ENCODE peak calls at places on chromosomes 4 and X, in nine cellular contexts. B is activated B cell treated with CpG ODN at 0.5 μM for 24 hours, L is OCI-LY7, C is HFF-Myc, S is GM12878, R is GM12865, O is coronary artery, Y is progenitor cell of endocrine pancreas, X is tibial artery. Z is an unnamed sample.

GRCh38 chr4:96016615-96017299 is 176.9 kb downstream of the PDHA2 start:
- DNase-seq in B (no peak), L (no peak), C (no peak), S (no peak), R (peak), O (no peak), Y (no peak), X (no peak), Z (no peak)

GRCh38 chrX:69493193-69493592 is 10.9 kb upstream of the NALF2 start:
- DNase-seq in B (no peak), L (peak), C (no peak), S (no peak), R (peak), O (no peak), Y (peak), X (no peak), Z (no peak)

GRCh38 chr4:106809083-106809482 is 227.0 kb downstream of the DKK2 start:
- DNase-seq in B (no peak), L (no peak), C (peak), S (no peak), R (peak), O (no peak), Y (no peak), X (no peak), Z (no peak)

GRCh38 chr4:142121448-142121847 is 485.1 kb downstream of the IL15 start:
- DNase-seq in B (no peak), L (no peak), C (no peak), S (no peak), R (no peak), O (no peak), Y (no peak), X (no peak), Z (no peak)

GRCh38 chrX:111039606-111040005 is 56.4 kb upstream of the PAK3 start:
- DNase-seq in B (no peak), L (no peak), C (no peak), S (no peak), R (no peak), O (no peak), Y (no peak), X (no peak), Z (no peak)

GRCh38 chrX:1389181-1389992 is 2.5 kb downstream of the SLC25A6 start:
- DNase-seq in B (peak), L (no peak), C (no peak), S (no peak), R (no peak), O (no peak), Y (no peak), X (peak), Z (peak)

GRCh38 chrX:149259241-149259640 is 245.9 kb downstream of the IDS start:
- DNase-seq in B (no peak), L (no peak), C (no peak), S (no peak), R (no peak), O (no peak), Y (no peak), X (no peak), Z (no peak)

GRCh38 chrX:17591741-17592110 is 145.6 kb upstream of the SCML1 start:
- DNase-seq in B (no peak), L (no peak), C (no peak), S (no peak), R (peak), O (no peak), Y (no peak), X (no peak), Z (no peak)

GRCh38 chrX:8783100-8784098 is 17.8 kb downstream of the FAM9A start:
- DNase-seq in B (no peak), L (no peak), C (no peak), S (no peak), R (peak), O (no peak), Y (no peak), X (no peak), Z (no peak)

GRCh38 chr4:170854097-170854496 is 764.3 kb upstream of the AADAT start:
- DNase-seq in B (no peak), L (no peak), C (no peak), S (no peak), R (no peak), O (no peak), Y (no peak), X (no peak), Z (no peak)

GRCh38 chr4:136742330-136742729 is 790.0 kb downstream of the PCDH18 start:
- DNase-seq in B (no peak), L (no peak), C (no peak), S (no peak), R (no peak), O (no peak), Y (no peak), X (no peak), Z (no peak)

GRCh38 chr4:1010522-1011021 is 854 bp upstream of the FGFRL1 start:
- DNase-seq in B (peak), L (peak), C (no peak), S (no peak), R (peak), O (peak), Y (no peak), X (peak), Z (peak)

GRCh38 chr4:1011022-1011694 is at the start of gene FGFRL1:
- DNase-seq in B (peak), L (peak), C (peak), S (no peak), R (peak), O (peak), Y (peak), X (peak), Z (peak)

GRCh38 chr4:1008840-1009646 is 2.4 kb upstream of the FGFRL1 start:
- DNase-seq in B (peak), L (peak), C (no peak), S (no peak), R (peak), O (no peak), Y (no peak), X (peak), Z (no peak)

GRCh38 chr4:1012031-1012739 is 759 bp downstream of the FGFRL1 start:
- DNase-seq in B (no peak), L (peak), C (no peak), S (no peak), R (no peak), O (no peak), Y (no peak), X (no peak), Z (no peak)

GRCh38 chr4:1009647-1010521 is 1.5 kb upstream of the FGFRL1 start:
- DNase-seq in B (peak), L (peak), C (no peak), S (no peak), R (peak), O (peak), Y (peak), X (peak), Z (peak)
- TF ChIP-seq CTCF in B (no peak), L (no peak), C (no peak), S (no peak), R (peak), O (no peak), Y (no peak), X (peak), Z (peak)

GRCh38 chrX:50726296-50726695 is 87.7 kb downstream of the SHROOM4 start:
- DNase-seq in B (no peak), L (no peak), C (no peak), S (no peak), R (no peak), O (no peak), Y (no peak), X (no peak), Z (no peak)
- TF ChIP-seq CTCF in B (no peak), L (no peak), C (no peak), S (no peak), R (no peak), O (no peak), Y (no peak), X (no peak), Z (no peak)

DNA sequence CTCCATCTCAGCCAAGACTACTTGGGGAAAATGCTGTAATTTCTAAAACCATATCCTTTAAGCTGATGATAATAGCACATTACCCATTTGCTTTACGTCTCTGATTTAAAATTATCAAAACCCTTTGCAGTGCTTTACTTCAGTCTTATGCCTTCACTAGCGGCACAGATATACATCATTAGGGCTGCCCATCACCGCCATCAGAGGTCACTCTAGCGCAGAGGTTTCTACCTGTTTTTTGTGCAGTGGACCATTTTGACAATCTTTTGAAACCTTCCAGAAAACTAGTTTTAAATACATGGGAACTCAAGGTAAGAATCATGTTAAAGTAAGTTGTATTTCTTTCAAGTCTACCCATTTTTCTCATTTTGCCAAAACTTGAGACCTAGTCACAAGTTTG is 592.5 kb downstream of the PPARGC1A start:
- DNase-seq in B (no peak), L (peak), C (no peak), S (no peak), R (no peak), O (no peak), Y (no peak), X (no peak), Z (no peak)
- TF ChIP-seq CTCF in B (no peak), L (peak), C (no peak), S (no peak), R (no peak), O (no peak), Y (no peak), X (no peak), Z (no peak)

GRCh38 chr4:138062929-138063328 is 179.2 kb downstream of the SLC7A11 start:
- DNase-seq in B (no peak), L (no peak), C (no peak), S (no peak), R (no peak), O (no peak), Y (no peak), X (no peak), Z (no peak)
- TF ChIP-seq CTCF in B (no peak), L (peak), C (peak), S (no peak), R (no peak), O (no peak), Y (no peak), X (no peak), Z (no peak)

DNA sequence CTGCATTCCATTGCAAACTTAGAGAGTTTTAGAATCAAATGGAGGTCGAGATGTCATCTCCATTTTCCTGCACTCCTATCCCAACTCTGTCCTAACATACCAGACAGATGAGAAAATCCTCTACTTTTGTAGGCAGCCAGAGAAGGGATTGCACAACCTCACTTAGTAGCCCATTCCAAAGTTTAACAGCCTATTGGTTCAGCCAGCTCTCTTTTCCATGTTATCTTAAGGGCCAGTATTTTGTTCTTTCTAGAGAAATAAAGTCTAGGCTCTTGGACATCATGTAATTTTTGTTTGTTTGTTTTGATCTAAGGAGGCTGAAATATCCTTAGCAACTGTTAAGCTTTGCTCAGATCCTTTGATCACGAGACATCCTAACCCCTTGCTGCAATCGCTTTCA is 173.0 kb downstream of the COX18 start:
- DNase-seq in B (no peak), L (no peak), C (peak), S (no peak), R (no peak), O (no peak), Y (no peak), X (no peak), Z (no peak)
- TF ChIP-seq CTCF in B (no peak), L (no peak), C (no peak), S (no peak), R (no peak), O (no peak), Y (no peak), X (no peak), Z (no peak)

GRCh38 chr4:40629401-40630334 is at the start of gene RBM47:
- DNase-seq in B (peak), L (peak), C (no peak), S (no peak), R (peak), O (no peak), Y (peak), X (peak), Z (peak)
- TF ChIP-seq CTCF in B (no peak), L (peak), C (no peak), S (peak), R (peak), O (no peak), Y (peak), X (no peak), Z (peak)

DNA sequence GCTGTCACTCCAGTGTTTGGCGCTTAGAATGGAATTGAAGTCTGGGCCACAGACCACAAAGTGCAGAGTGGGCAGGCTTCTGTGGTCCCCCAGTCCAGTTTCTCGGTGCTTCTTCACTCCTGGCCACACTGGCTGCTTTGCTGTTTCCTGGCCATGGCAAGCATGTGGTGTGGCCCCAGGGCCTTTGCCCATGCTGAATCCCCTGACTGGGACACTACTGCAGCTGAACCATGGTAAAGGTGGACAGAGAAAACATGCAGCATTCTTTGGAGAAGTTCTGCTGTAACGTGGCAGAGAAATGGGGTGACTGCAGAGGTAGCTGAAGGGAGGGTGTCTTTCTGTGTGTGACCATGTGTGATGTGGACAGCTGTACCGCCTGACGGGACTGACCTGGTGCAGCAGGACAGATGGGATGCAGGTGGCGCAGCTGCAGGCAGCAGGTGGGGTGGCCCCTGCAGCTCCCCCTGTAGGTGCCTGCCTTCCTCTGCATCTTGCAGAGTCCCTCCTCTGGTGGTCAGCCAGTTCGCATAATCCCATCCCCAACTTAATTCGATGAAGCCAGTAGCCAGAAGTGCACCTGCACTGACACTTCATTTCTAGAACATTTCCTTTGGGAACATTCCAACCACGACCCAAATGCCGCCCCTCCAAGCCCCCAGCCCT is 13.2 kb upstream of the S100P start:
- DNase-seq in B (no peak), L (no peak), C (no peak), S (no peak), R (no peak), O (no peak), Y (no peak), X (no peak), Z (no peak)
- TF ChIP-seq CTCF in B (no peak), L (no peak), C (peak), S (peak), R (peak), O (no peak), Y (peak), X (no peak), Z (no peak)

Z was measured in CD14-positive monocyte.